ENCODE peak calls at places on chromosomes 1 and 21, in seven cellular contexts. B is CD4-positive, alpha-beta T cell; P is IMR-90; I is CD4-positive, CD25-positive, alpha-beta regulatory T cell; H is CD8-positive, alpha-beta T cell; Q is right lobe of liver; Y is aorta. L is an unnamed sample. For H3K27me3, the result is how much of the 10 kb centered on the place peaks cover.

GRCh38 chr21:45797338-45797737 is 153.8 kb downstream of the PCBP3 start:
- DNase-seq in B (no peak), P (no peak), I (no peak), H (no peak), Q (no peak), Y (no peak), L (no peak)

GRCh38 chr1:33111965-33112364 is 31.0 kb downstream of the AZIN2 start:
- DNase-seq in B (no peak), P (peak), I (no peak), H (no peak), Q (no peak), Y (no peak), L (peak)

GRCh38 chr1:100445565-100445964 is 92.4 kb upstream of the GPR88 start:
- DNase-seq in B (no peak), P (no peak), I (peak), H (no peak), Q (no peak), Y (no peak), L (peak)

GRCh38 chr1:218480691-218481099 is 135.6 kb downstream of the TGFB2 start:
- DNase-seq in B (no peak), P (peak), I (no peak), H (no peak), Q (no peak), Y (no peak), L (no peak)

GRCh38 chr1:236130372-236130771 is 12.0 kb upstream of the GPR137B start:
- DNase-seq in B (no peak), P (no peak), I (no peak), H (no peak), Q (no peak), Y (no peak), L (no peak)

GRCh38 chr1:161094481-161094880 is 3.7 kb upstream of the KLHDC9 start:
- DNase-seq in B (no peak), P (no peak), I (no peak), H (no peak), Q (no peak), Y (no peak), L (no peak)

GRCh38 chr1:29785137-29785527 is 548.8 kb downstream of the PTPRU start:
- DNase-seq in B (no peak), P (no peak), I (no peak), H (no peak), Q (no peak), Y (no peak), L (no peak)

GRCh38 chr21:17658931-17659330 is 46.2 kb upstream of the BTG3 start:
- DNase-seq in B (no peak), P (no peak), I (no peak), H (no peak), Q (no peak), Y (no peak), L (no peak)

GRCh38 chr1:235831148-235831547 is 35.6 kb downstream of the LYST start:
- DNase-seq in B (no peak), P (peak), I (no peak), H (no peak), Q (no peak), Y (peak), L (no peak)

GRCh38 chr1:155282488-155283086 is 5.3 kb downstream of the HCN3 start:
- DNase-seq in B (no peak), P (no peak), I (no peak), H (no peak), Q (no peak), Y (no peak), L (no peak)

GRCh38 chr1:237961710-237962109 is 71.0 kb upstream of the ZP4 start:
- DNase-seq in B (no peak), P (no peak), I (no peak), H (no peak), Q (no peak), Y (no peak), L (no peak)

GRCh38 chr1:111203681-111204210 is 3.3 kb upstream of the DENND2D start:
- DNase-seq in B (peak), P (no peak), I (peak), H (peak), Q (peak), Y (peak), L (peak)

GRCh38 chr1:162973381-162973795 is 95.8 kb upstream of the RGS4 start:
- DNase-seq in B (no peak), P (peak), I (no peak), H (no peak), Q (no peak), Y (no peak), L (no peak)

GRCh38 chr21:38794978-38795377 is 10.8 kb upstream of the ETS2 start:
- DNase-seq in B (no peak), P (no peak), I (no peak), H (no peak), Q (peak), Y (no peak), L (no peak)

GRCh38 chr1:62337785-62338631 is 18.8 kb upstream of the KANK4 start:
- DNase-seq in B (no peak), P (no peak), I (no peak), H (no peak), Q (no peak), Y (no peak), L (no peak)

GRCh38 chr1:16127676-16128337 is 28.1 kb downstream of the EPHA2 start:
- DNase-seq in B (no peak), P (no peak), I (no peak), H (no peak), Q (no peak), Y (no peak), L (no peak)

GRCh38 chr1:214957330-214958137 is 125.0 kb upstream of the KCNK2 start:
- DNase-seq in B (no peak), P (peak), I (no peak), H (no peak), Q (no peak), Y (peak), L (no peak)

GRCh38 chr1:36565576-36566501 is 83.1 kb upstream of the CSF3R start:
- DNase-seq in B (no peak), P (no peak), I (no peak), H (no peak), Q (no peak), Y (no peak), L (no peak)

GRCh38 chr21:42568834-42569731 is 55.4 kb downstream of the SLC37A1 start:
- DNase-seq in B (no peak), P (no peak), I (no peak), H (no peak), Q (peak), Y (peak), L (no peak)

GRCh38 chr1:157363660-157364140 is 188.6 kb downstream of the FCRL5 start:
- DNase-seq in B (no peak), P (peak), I (no peak), H (no peak), Q (peak), Y (no peak), L (no peak)

GRCh38 chr1:228368801-228369607 is 37.6 kb downstream of the TRIM11 start:
- DNase-seq in B (no peak), P (peak), I (no peak), H (no peak), Q (no peak), Y (peak), L (no peak)

GRCh38 chr1:162538815-162539431 is 22.6 kb upstream of the UAP1 start:
- DNase-seq in B (no peak), P (peak), I (no peak), H (no peak), Q (no peak), Y (no peak), L (no peak)

GRCh38 chr1:89746424-89747149 is 74.2 kb upstream of the LRRC8D start:
- DNase-seq in B (no peak), P (no peak), I (no peak), H (no peak), Q (no peak), Y (no peak), L (no peak)

GRCh38 chr1:110634455-110635281 is 28.5 kb upstream of the KCNA2 start:
- DNase-seq in B (peak), P (peak), I (peak), H (no peak), Q (peak), Y (peak), L (peak)

GRCh38 chr1:54931275-54931805 is 44.3 kb upstream of the DHCR24 start:
- DNase-seq in B (no peak), P (no peak), I (no peak), H (no peak), Q (no peak), Y (no peak), L (no peak)

DNA sequence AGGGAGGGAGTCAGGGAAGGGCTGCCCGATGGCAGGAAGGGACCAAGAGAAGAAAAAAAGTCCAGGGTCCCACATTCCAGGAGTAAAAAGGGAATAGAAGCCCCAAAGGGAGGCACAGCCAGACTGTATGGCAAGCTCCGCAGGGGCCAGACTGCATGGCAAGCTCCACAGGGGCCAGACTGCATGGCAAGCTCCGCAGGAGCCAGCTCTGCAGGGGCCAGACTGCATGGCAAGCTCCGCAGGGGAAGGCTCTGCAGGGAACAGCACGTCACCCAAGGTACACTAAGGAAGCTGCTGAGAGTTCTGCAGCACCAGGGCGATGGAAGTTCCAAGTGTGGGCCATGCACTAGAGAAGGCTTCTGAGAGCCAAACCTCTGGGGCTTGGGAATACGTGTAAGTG is 156.7 kb upstream of the ARHGEF16 start:
- DNase-seq in B (no peak), P (no peak), I (no peak), H (no peak), Q (no peak), Y (no peak), L (no peak)
- H3K27me3 ChIP-seq in B (under half), P (under half), I (under half), H (under half), Q (under half), Y (under half), L (under half)

DNA sequence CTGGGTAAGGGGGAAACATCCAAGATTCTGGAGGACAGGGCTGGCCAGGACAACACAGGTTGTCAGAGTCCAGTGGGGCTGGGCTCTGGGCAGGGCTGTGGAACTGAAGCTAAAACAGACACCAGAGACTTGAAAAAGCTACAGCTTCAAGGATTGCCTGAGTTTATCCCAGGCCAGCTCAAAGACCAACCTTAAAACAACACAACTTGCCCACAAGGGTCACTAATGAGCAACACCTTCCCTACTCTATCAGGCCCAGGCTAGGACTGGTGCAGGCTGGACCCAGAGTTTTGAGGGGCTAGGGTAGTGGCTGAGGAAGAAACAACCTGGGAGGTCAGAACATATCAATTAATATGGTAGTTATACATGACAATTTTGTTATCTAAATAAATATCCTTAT is 160.7 kb downstream of the SLC45A1 start:
- DNase-seq in B (no peak), P (no peak), I (no peak), H (no peak), Q (no peak), Y (no peak), L (no peak)
- H3K27ac ChIP-seq in B (no peak), P (peak), I (no peak), H (no peak), Q (no peak), Y (no peak), L (no peak)

DNA sequence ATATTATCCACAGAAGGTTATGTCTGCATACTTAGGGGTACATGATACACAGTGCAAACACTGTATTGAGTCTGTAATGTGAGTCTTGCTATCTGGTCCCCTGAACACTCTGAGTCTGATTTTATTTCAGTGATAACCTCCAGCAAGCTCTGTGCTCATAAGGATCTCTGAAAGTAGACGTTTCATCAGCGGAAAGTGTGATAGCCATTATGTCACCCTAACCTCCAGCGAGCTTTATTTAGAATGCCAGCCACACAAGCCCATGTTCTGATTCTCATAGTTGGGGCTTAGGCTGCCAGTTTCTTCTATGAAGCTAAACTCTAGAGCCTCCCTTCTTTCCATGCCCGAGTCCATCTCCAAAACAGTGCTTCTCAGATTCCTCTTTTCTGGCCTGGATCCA is 3.3 kb downstream of the NR5A2 start:
- DNase-seq in B (no peak), P (no peak), I (no peak), H (no peak), Q (no peak), Y (no peak), L (no peak)
- H3K27me3 ChIP-seq in B (half or more), P (half or more), I (half or more), H (under half), Q (under half), Y (under half), L (under half)

GRCh38 chr1:224302947-224303346 is 27.0 kb downstream of the NVL start:
- DNase-seq in B (no peak), P (peak), I (no peak), H (no peak), Q (no peak), Y (no peak), L (no peak)

GRCh38 chr1:224300346-224300745 is 29.6 kb downstream of the NVL start:
- DNase-seq in B (no peak), P (peak), I (no peak), H (no peak), Q (no peak), Y (no peak), L (no peak)

GRCh38 chr1:224294775-224295174 is 35.2 kb downstream of the NVL start:
- DNase-seq in B (no peak), P (no peak), I (no peak), H (no peak), Q (no peak), Y (no peak), L (no peak)

GRCh38 chr1:224301391-224301790 is 28.6 kb downstream of the NVL start:
- DNase-seq in B (no peak), P (no peak), I (no peak), H (no peak), Q (no peak), Y (no peak), L (no peak)

DNA sequence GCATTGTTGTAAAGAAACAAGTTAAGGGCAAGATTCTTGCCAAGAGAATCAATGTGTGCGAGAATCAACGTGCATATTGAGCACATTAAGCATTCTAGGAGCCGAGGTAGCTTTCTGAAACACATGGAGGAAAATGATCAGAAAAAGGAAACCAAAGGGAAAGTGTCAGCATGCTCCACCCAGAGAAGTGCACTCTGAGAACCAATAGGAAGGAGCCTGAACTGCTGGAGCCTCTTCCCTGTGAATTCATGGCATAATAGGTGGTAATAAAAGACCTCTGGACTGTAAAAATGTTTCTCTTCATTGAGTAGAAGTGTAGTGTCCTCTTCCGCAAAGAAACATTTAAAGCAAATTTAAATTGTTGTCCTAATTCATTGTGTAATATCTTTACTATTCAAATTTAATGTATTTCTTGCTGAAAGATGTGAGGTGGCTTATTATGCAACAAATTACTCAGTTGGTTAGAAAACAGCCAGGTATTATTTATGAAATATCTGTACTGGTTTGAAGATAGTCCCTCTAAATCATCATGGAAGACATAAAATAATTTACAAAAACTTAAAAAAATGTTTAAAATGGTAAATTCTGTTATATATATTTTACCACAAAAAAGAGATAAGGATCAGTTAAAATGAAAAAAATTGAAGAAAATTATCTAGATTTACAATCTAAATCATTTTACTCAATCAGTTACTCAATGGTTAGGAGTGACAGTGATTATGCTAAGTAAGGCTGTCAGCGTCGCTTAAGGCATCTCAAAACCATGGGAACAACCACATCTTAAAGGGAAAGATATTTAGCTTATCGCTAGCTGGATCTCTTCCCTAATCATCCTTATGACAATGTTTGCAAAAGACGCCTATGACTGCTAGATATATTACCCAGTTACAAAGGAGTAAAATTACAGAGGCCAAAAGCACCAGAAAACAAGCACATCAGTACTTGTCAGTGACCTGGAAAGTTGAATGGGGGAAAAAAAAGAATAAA is 31.3 kb downstream of the NVL start:
- DNase-seq in B (no peak), P (no peak), I (no peak), H (no peak), Q (no peak), Y (no peak), L (no peak)
- H3K27ac ChIP-seq in B (no peak), P (no peak), I (no peak), H (no peak), Q (no peak), Y (no peak), L (no peak)

GRCh38 chr1:69744381-69744780 is 176.7 kb downstream of the LRRC7 start:
- DNase-seq in B (no peak), P (no peak), I (no peak), H (no peak), Q (no peak), Y (no peak), L (no peak)

GRCh38 chr1:69737527-69738176 is 169.9 kb downstream of the LRRC7 start:
- DNase-seq in B (no peak), P (peak), I (peak), H (no peak), Q (no peak), Y (no peak), L (no peak)

GRCh38 chr1:69738458-69738857 is 170.7 kb downstream of the LRRC7 start:
- DNase-seq in B (no peak), P (no peak), I (no peak), H (no peak), Q (no peak), Y (no peak), L (no peak)

GRCh38 chr1:69739181-69739580 is 171.5 kb downstream of the LRRC7 start:
- DNase-seq in B (no peak), P (no peak), I (no peak), H (no peak), Q (no peak), Y (no peak), L (no peak)

DNA sequence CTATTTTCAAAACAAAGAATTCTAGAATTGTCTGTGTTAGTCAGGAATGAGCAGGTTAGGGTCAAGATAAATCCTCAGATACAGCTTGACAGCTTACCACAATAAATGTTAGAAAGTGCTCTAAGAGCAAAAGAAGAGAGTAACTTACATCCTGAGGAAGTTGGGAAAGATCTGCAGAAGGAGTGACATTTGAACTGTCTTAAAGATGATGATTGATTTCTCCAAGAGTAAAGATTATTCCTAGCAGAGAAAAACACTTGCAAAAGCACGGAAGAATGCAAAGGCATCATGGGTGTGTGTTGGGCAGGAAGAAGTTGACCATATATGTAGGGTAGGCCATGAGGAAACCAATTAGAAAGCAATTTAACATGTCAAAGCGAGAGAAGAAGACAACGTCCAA is 175.4 kb downstream of the LRRC7 start:
- DNase-seq in B (no peak), P (no peak), I (no peak), H (no peak), Q (no peak), Y (no peak), L (no peak)
- H3K27me3 ChIP-seq in B (under half), P (under half), I (under half), H (under half), Q (under half), Y (under half), L (under half)

GRCh38 chr1:203127672-203128611 is at the start of gene ADORA1:
- DNase-seq in B (no peak), P (peak), I (no peak), H (no peak), Q (peak), Y (peak), L (no peak)
- H3K27ac ChIP-seq in B (no peak), P (no peak), I (no peak), H (no peak), Q (no peak), Y (no peak), L (no peak)